ENCODE peak calls at places on chromosomes 1 and 21, in eight cellular contexts. T is activated naive CD8-positive, alpha-beta T cell treated with anti-CD3 and anti-CD28 coated beads, Interleukin-2, amount 10 ng/mL, durations not matched to agents 7 days and 5 days; B is HS-5; N is D341Med; U is Calu3; H is effector memory CD4-positive, alpha-beta T cell; Q is neural crest cell; F is transverse colon. I is an unnamed sample.

GRCh38 chr1:8094481-8095241 is 68.6 kb upstream of the ERRFI1 start:
- DNase-seq in T (no peak), B (peak), N (no peak), U (no peak), H (no peak), Q (no peak), F (peak), I (no peak)

GRCh38 chr1:41427943-41428735 is 56.3 kb downstream of the EDN2 start:
- DNase-seq in T (no peak), B (no peak), N (no peak), U (no peak), H (no peak), Q (no peak), F (no peak), I (no peak)

GRCh38 chr1:194295690-194296089 is 1109.3 kb upstream of the B3GALT2 start:
- DNase-seq in T (no peak), B (no peak), N (peak), U (peak), H (no peak), Q (no peak), F (no peak), I (no peak)

GRCh38 chr1:55466343-55466742 is 251.2 kb upstream of the USP24 start:
- DNase-seq in T (no peak), B (no peak), N (no peak), U (no peak), H (no peak), Q (no peak), F (peak), I (no peak)

GRCh38 chr1:1075148-1075935 is 1.2 kb upstream of the RNF223 start:
- DNase-seq in T (no peak), B (no peak), N (no peak), U (no peak), H (no peak), Q (no peak), F (no peak), I (no peak)

GRCh38 chr1:36322786-36323635 is 434 bp downstream of the EVA1B start:
- DNase-seq in T (peak), B (no peak), N (peak), U (peak), H (no peak), Q (peak), F (peak), I (no peak)

GRCh38 chr1:163258181-163258580 is 55.5 kb upstream of the RGS5 start:
- DNase-seq in T (no peak), B (no peak), N (no peak), U (no peak), H (no peak), Q (no peak), F (no peak), I (no peak)

GRCh38 chr1:163250382-163250974 is 47.8 kb upstream of the RGS5 start:
- DNase-seq in T (no peak), B (no peak), N (no peak), U (no peak), H (no peak), Q (no peak), F (no peak), I (no peak)

GRCh38 chr1:93600663-93601062 is 81.0 kb downstream of the BCAR3 start:
- DNase-seq in T (no peak), B (no peak), N (no peak), U (no peak), H (no peak), Q (no peak), F (no peak), I (no peak)

GRCh38 chr1:26994772-26995625 is 1.5 kb downstream of the TRNP1 start:
- DNase-seq in T (no peak), B (no peak), N (no peak), U (no peak), H (no peak), Q (no peak), F (no peak), I (no peak)

GRCh38 chr1:109617291-109617801 is 2.1 kb downstream of the GNAT2 start:
- DNase-seq in T (no peak), B (peak), N (no peak), U (peak), H (no peak), Q (no peak), F (no peak), I (no peak)

GRCh38 chr1:245694476-245695195 is 539.9 kb downstream of the KIF26B start:
- DNase-seq in T (no peak), B (no peak), N (no peak), U (no peak), H (no peak), Q (no peak), F (no peak), I (no peak)

GRCh38 chr1:236514703-236515442 is 8.9 kb upstream of the LGALS8 start:
- DNase-seq in T (no peak), B (no peak), N (no peak), U (no peak), H (no peak), Q (no peak), F (no peak), I (no peak)

GRCh38 chr1:46183119-46183842 is 7.0 kb upstream of the P3R3URF start:
- DNase-seq in T (no peak), B (peak), N (no peak), U (peak), H (no peak), Q (no peak), F (peak), I (peak)

GRCh38 chr1:77834771-77835334 is 53.6 kb upstream of the NEXN start:
- DNase-seq in T (no peak), B (no peak), N (no peak), U (no peak), H (no peak), Q (no peak), F (peak), I (no peak)

GRCh38 chr21:38955495-38955894 is 149.8 kb downstream of the ETS2 start:
- DNase-seq in T (no peak), B (no peak), N (no peak), U (no peak), H (no peak), Q (no peak), F (peak), I (no peak)

GRCh38 chr1:200628223-200628868 is 7.8 kb upstream of the KIF14 start:
- DNase-seq in T (no peak), B (no peak), N (no peak), U (no peak), H (peak), Q (no peak), F (peak), I (no peak)

I was measured in HS-27A.